ENCODE peak calls at places on chromosomes 3 and 15, in eight cellular contexts. One of them, this sample, is unnamed.

GRCh38 chr3:53257465-53257864 is 1.6 kb upstream of the TKT start:
- DNase-seq in breast epithelium: no peak
- DNase-seq in endodermal cell: no peak
- DNase-seq in AG10803: no peak
- DNase-seq in body of pancreas: no peak
- DNase-seq in foreskin fibroblast: no peak
- DNase-seq in kidney: no peak
- DNase-seq in psoas muscle: peak
- DNase-seq in this sample: no peak

GRCh38 chr15:23038741-23039150 is 623 bp downstream of the TUBGCP5 start:
- DNase-seq in foreskin fibroblast: peak
- DNase-seq in body of pancreas: no peak
- DNase-seq in endodermal cell: peak
- DNase-seq in psoas muscle: no peak
- DNase-seq in AG10803: peak
- DNase-seq in breast epithelium: no peak
- DNase-seq in kidney: no peak
- DNase-seq in this sample: no peak

GRCh38 chr3:21752749-21753347 is 1.8 kb upstream of the ZNF385D start:
- DNase-seq in AG10803: peak
- DNase-seq in body of pancreas: no peak
- DNase-seq in foreskin fibroblast: peak
- DNase-seq in kidney: no peak
- DNase-seq in psoas muscle: no peak
- DNase-seq in endodermal cell: no peak
- DNase-seq in breast epithelium: no peak
- DNase-seq in this sample: peak

GRCh38 chr15:31528846-31529245 is 202.2 kb downstream of the KLF13 start:
- DNase-seq in AG10803: no peak
- DNase-seq in endodermal cell: no peak
- DNase-seq in foreskin fibroblast: no peak
- DNase-seq in kidney: no peak
- DNase-seq in body of pancreas: no peak
- DNase-seq in breast epithelium: no peak
- DNase-seq in psoas muscle: no peak
- DNase-seq in this sample: no peak

GRCh38 chr3:192449036-192449435 is 278.3 kb downstream of the FGF12 start:
- DNase-seq in foreskin fibroblast: no peak
- DNase-seq in kidney: no peak
- DNase-seq in breast epithelium: no peak
- DNase-seq in body of pancreas: no peak
- DNase-seq in endodermal cell: no peak
- DNase-seq in AG10803: no peak
- DNase-seq in psoas muscle: no peak
- DNase-seq in this sample: no peak

GRCh38 chr3:49470714-49471420 is 800 bp downstream of the DAG1 start:
- DNase-seq in psoas muscle: no peak
- DNase-seq in kidney: no peak
- DNase-seq in body of pancreas: no peak
- DNase-seq in breast epithelium: no peak
- DNase-seq in AG10803: no peak
- DNase-seq in endodermal cell: no peak
- DNase-seq in foreskin fibroblast: peak
- DNase-seq in this sample: no peak

GRCh38 chr3:11969986-11970385 is 34.2 kb upstream of the SYN2 start:
- DNase-seq in AG10803: no peak
- DNase-seq in breast epithelium: no peak
- DNase-seq in kidney: no peak
- DNase-seq in body of pancreas: no peak
- DNase-seq in foreskin fibroblast: no peak
- DNase-seq in psoas muscle: no peak
- DNase-seq in endodermal cell: no peak
- DNase-seq in this sample: no peak

GRCh38 chr3:8964436-8965370 is 1.4 kb upstream of the RAD18 start:
- DNase-seq in psoas muscle: no peak
- DNase-seq in endodermal cell: peak
- DNase-seq in breast epithelium: no peak
- DNase-seq in AG10803: peak
- DNase-seq in foreskin fibroblast: peak
- DNase-seq in body of pancreas: no peak
- DNase-seq in kidney: no peak
- DNase-seq in this sample: peak

GRCh38 chr15:77470227-77470626 is 49.5 kb downstream of the HMG20A start:
- DNase-seq in foreskin fibroblast: no peak
- DNase-seq in endodermal cell: no peak
- DNase-seq in breast epithelium: no peak
- DNase-seq in AG10803: no peak
- DNase-seq in psoas muscle: no peak
- DNase-seq in body of pancreas: no peak
- DNase-seq in kidney: no peak
- DNase-seq in this sample: no peak

GRCh38 chr15:30865257-30865656 is 38.5 kb upstream of the FAN1 start:
- DNase-seq in foreskin fibroblast: no peak
- DNase-seq in psoas muscle: no peak
- DNase-seq in body of pancreas: no peak
- DNase-seq in kidney: no peak
- DNase-seq in AG10803: no peak
- DNase-seq in endodermal cell: no peak
- DNase-seq in breast epithelium: no peak
- DNase-seq in this sample: no peak

GRCh38 chr15:44194397-44195150 is 497 bp downstream of the FRMD5 start:
- DNase-seq in endodermal cell: no peak
- DNase-seq in foreskin fibroblast: peak
- DNase-seq in psoas muscle: no peak
- DNase-seq in AG10803: peak
- DNase-seq in kidney: peak
- DNase-seq in body of pancreas: peak
- DNase-seq in breast epithelium: no peak
- DNase-seq in this sample: no peak

GRCh38 chr3:127768346-127769008 is 53.8 kb downstream of the MGLL start:
- DNase-seq in psoas muscle: peak
- DNase-seq in kidney: no peak
- DNase-seq in breast epithelium: no peak
- DNase-seq in AG10803: peak
- DNase-seq in foreskin fibroblast: peak
- DNase-seq in body of pancreas: no peak
- DNase-seq in endodermal cell: no peak
- DNase-seq in this sample: peak

GRCh38 chr15:63405683-63406456 is 24.2 kb upstream of the CA12 start:
- DNase-seq in kidney: no peak
- DNase-seq in psoas muscle: no peak
- DNase-seq in foreskin fibroblast: peak
- DNase-seq in endodermal cell: no peak
- DNase-seq in AG10803: peak
- DNase-seq in breast epithelium: no peak
- DNase-seq in body of pancreas: no peak
- DNase-seq in this sample: no peak

GRCh38 chr15:63405159-63405558 is 23.5 kb upstream of the CA12 start:
- DNase-seq in kidney: no peak
- DNase-seq in foreskin fibroblast: no peak
- DNase-seq in psoas muscle: no peak
- DNase-seq in endodermal cell: no peak
- DNase-seq in body of pancreas: no peak
- DNase-seq in breast epithelium: no peak
- DNase-seq in AG10803: no peak
- DNase-seq in this sample: no peak

GRCh38 chr15:63409179-63409578 is 27.5 kb upstream of the CA12 start:
- DNase-seq in kidney: no peak
- DNase-seq in endodermal cell: no peak
- DNase-seq in psoas muscle: no peak
- DNase-seq in foreskin fibroblast: no peak
- DNase-seq in body of pancreas: no peak
- DNase-seq in AG10803: no peak
- DNase-seq in breast epithelium: no peak
- DNase-seq in this sample: no peak

GRCh38 chr15:63407612-63408011 is 26.0 kb upstream of the CA12 start:
- DNase-seq in foreskin fibroblast: no peak
- DNase-seq in AG10803: no peak
- DNase-seq in body of pancreas: no peak
- DNase-seq in breast epithelium: no peak
- DNase-seq in kidney: no peak
- DNase-seq in endodermal cell: no peak
- DNase-seq in psoas muscle: no peak
- DNase-seq in this sample: no peak

GRCh38 chr15:63408514-63408913 is 26.9 kb upstream of the CA12 start:
- DNase-seq in breast epithelium: no peak
- DNase-seq in psoas muscle: no peak
- DNase-seq in endodermal cell: no peak
- DNase-seq in foreskin fibroblast: no peak
- DNase-seq in body of pancreas: no peak
- DNase-seq in AG10803: no peak
- DNase-seq in kidney: no peak
- DNase-seq in this sample: no peak
- TF ChIP-seq CTCF in breast epithelium: no peak
- TF ChIP-seq CTCF in psoas muscle: no peak
- TF ChIP-seq CTCF in endodermal cell: no peak
- TF ChIP-seq CTCF in foreskin fibroblast: no peak
- TF ChIP-seq CTCF in body of pancreas: no peak
- TF ChIP-seq CTCF in AG10803: no peak
- TF ChIP-seq CTCF in kidney: no peak
- TF ChIP-seq CTCF in this sample: no peak

GRCh38 chr15:60372223-60372622 is 25.6 kb downstream of the ANXA2 start:
- DNase-seq in endodermal cell: peak
- DNase-seq in kidney: no peak
- DNase-seq in foreskin fibroblast: peak
- DNase-seq in psoas muscle: no peak
- DNase-seq in breast epithelium: no peak
- DNase-seq in AG10803: no peak
- DNase-seq in body of pancreas: no peak
- DNase-seq in this sample: no peak

GRCh38 chr15:60372756-60373155 is 25.0 kb downstream of the ANXA2 start:
- DNase-seq in body of pancreas: no peak
- DNase-seq in kidney: no peak
- DNase-seq in AG10803: peak
- DNase-seq in psoas muscle: no peak
- DNase-seq in breast epithelium: no peak
- DNase-seq in endodermal cell: peak
- DNase-seq in foreskin fibroblast: peak
- DNase-seq in this sample: no peak

GRCh38 chr15:60370105-60370803 is 27.5 kb downstream of the ANXA2 start:
- DNase-seq in body of pancreas: no peak
- DNase-seq in foreskin fibroblast: peak
- DNase-seq in AG10803: no peak
- DNase-seq in breast epithelium: no peak
- DNase-seq in kidney: no peak
- DNase-seq in endodermal cell: peak
- DNase-seq in psoas muscle: no peak
- DNase-seq in this sample: no peak

GRCh38 chr15:60369696-60370095 is 28.1 kb downstream of the ANXA2 start:
- DNase-seq in body of pancreas: no peak
- DNase-seq in foreskin fibroblast: no peak
- DNase-seq in kidney: no peak
- DNase-seq in breast epithelium: no peak
- DNase-seq in endodermal cell: no peak
- DNase-seq in psoas muscle: no peak
- DNase-seq in AG10803: no peak
- DNase-seq in this sample: no peak

GRCh38 chr15:60370804-60371700 is 26.7 kb downstream of the ANXA2 start:
- DNase-seq in foreskin fibroblast: peak
- DNase-seq in psoas muscle: peak
- DNase-seq in breast epithelium: peak
- DNase-seq in kidney: peak
- DNase-seq in AG10803: peak
- DNase-seq in endodermal cell: peak
- DNase-seq in body of pancreas: peak
- DNase-seq in this sample: peak
- H3K4me3 ChIP-seq in foreskin fibroblast: no peak
- H3K4me3 ChIP-seq in psoas muscle: peak
- H3K4me3 ChIP-seq in breast epithelium: peak
- H3K4me3 ChIP-seq in kidney: no peak
- H3K4me3 ChIP-seq in AG10803: peak
- H3K4me3 ChIP-seq in endodermal cell: no peak
- H3K4me3 ChIP-seq in body of pancreas: no peak
- H3K4me3 ChIP-seq in this sample: no peak

DNA sequence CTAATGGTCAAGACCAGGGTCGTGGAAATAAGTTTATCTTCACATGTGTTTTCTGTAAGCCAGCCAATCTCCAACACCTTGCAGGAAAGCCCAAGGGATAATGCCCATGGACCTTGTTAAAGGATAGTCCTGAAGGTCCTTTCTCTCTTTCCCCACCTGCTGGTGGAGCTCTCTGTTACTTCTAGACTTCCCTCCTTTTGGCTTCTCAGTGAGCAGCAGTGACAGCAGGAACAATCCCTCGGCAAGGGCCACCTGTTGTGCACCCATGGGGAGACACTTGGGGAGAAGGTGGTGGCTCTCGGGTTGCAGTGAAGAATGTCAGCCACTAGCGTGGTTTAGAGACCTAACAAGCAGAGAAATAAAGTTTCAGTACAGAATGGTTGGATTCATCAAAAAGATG is 84.0 kb upstream of the OSBPL11 start:
- DNase-seq in endodermal cell: peak
- DNase-seq in kidney: no peak
- DNase-seq in body of pancreas: no peak
- DNase-seq in foreskin fibroblast: no peak
- DNase-seq in psoas muscle: no peak
- DNase-seq in AG10803: no peak
- DNase-seq in breast epithelium: no peak
- DNase-seq in this sample: no peak
- TF ChIP-seq CTCF in endodermal cell: peak
- TF ChIP-seq CTCF in kidney: no peak
- TF ChIP-seq CTCF in body of pancreas: no peak
- TF ChIP-seq CTCF in foreskin fibroblast: no peak
- TF ChIP-seq CTCF in psoas muscle: no peak
- TF ChIP-seq CTCF in AG10803: no peak
- TF ChIP-seq CTCF in breast epithelium: no peak
- TF ChIP-seq CTCF in this sample: peak

GRCh38 chr15:89093509-89093908 is 5.3 kb downstream of the ABHD2 start:
- DNase-seq in body of pancreas: no peak
- DNase-seq in breast epithelium: no peak
- DNase-seq in AG10803: no peak
- DNase-seq in kidney: no peak
- DNase-seq in foreskin fibroblast: no peak
- DNase-seq in psoas muscle: no peak
- DNase-seq in endodermal cell: no peak
- DNase-seq in this sample: no peak

GRCh38 chr15:89089316-89090230 is 1.3 kb downstream of the ABHD2 start:
- DNase-seq in endodermal cell: no peak
- DNase-seq in breast epithelium: no peak
- DNase-seq in AG10803: no peak
- DNase-seq in psoas muscle: no peak
- DNase-seq in kidney: no peak
- DNase-seq in foreskin fibroblast: no peak
- DNase-seq in body of pancreas: peak
- DNase-seq in this sample: no peak

GRCh38 chr15:89090791-89091666 is 2.8 kb downstream of the ABHD2 start:
- DNase-seq in kidney: peak
- DNase-seq in psoas muscle: peak
- DNase-seq in endodermal cell: no peak
- DNase-seq in foreskin fibroblast: peak
- DNase-seq in body of pancreas: peak
- DNase-seq in AG10803: peak
- DNase-seq in breast epithelium: peak
- DNase-seq in this sample: peak

GRCh38 chr15:89088605-89089315 is 504 bp downstream of the ABHD2 start:
- DNase-seq in AG10803: no peak
- DNase-seq in foreskin fibroblast: peak
- DNase-seq in breast epithelium: no peak
- DNase-seq in psoas muscle: peak
- DNase-seq in body of pancreas: peak
- DNase-seq in kidney: peak
- DNase-seq in endodermal cell: no peak
- DNase-seq in this sample: no peak

GRCh38 chr15:89091667-89092220 is 3.5 kb downstream of the ABHD2 start:
- DNase-seq in breast epithelium: no peak
- DNase-seq in body of pancreas: no peak
- DNase-seq in endodermal cell: no peak
- DNase-seq in psoas muscle: no peak
- DNase-seq in kidney: no peak
- DNase-seq in foreskin fibroblast: no peak
- DNase-seq in AG10803: no peak
- DNase-seq in this sample: no peak
- H3K4me3 ChIP-seq in breast epithelium: peak
- H3K4me3 ChIP-seq in body of pancreas: no peak
- H3K4me3 ChIP-seq in endodermal cell: no peak
- H3K4me3 ChIP-seq in psoas muscle: peak
- H3K4me3 ChIP-seq in kidney: peak
- H3K4me3 ChIP-seq in foreskin fibroblast: no peak
- H3K4me3 ChIP-seq in AG10803: no peak
- H3K4me3 ChIP-seq in this sample: no peak

This sample was measured in HFF-Myc.